ENCODE peak calls at places on chromosomes 3 and 15, in six cellular contexts. Q is CD4-positive, alpha-beta memory T cell; W is pancreas; A is prostate gland; K is GM23248; L is thyroid gland. Y is an unnamed sample.

GRCh38 chr3:50666801-50667200 is 7.9 kb upstream of the DOCK3 start:
- DNase-seq in W (no peak), Q (no peak), A (no peak), K (peak; percentile 51), L (no peak), Y (no peak)

GRCh38 chr3:151423091-151423490 is 37.8 kb downstream of the IGSF10 start:
- DNase-seq in K (no peak), A (no peak), W (no peak), L (no peak), Q (no peak), Y (no peak)

GRCh38 chr3:33130144-33130543 is 16.3 kb downstream of the CRTAP start:
- DNase-seq in A (no peak), W (no peak), L (no peak), K (no peak), Q (no peak), Y (no peak)

GRCh38 chr15:65460948-65461347 is 38.2 kb upstream of the IGDCC4 start:
- DNase-seq in L (no peak), Q (no peak), A (no peak), W (no peak), K (peak; percentile 40), Y (no peak)

GRCh38 chr15:35743320-35743719 is 197.4 kb upstream of the DPH6 start:
- DNase-seq in A (no peak), L (no peak), K (no peak), W (no peak), Q (no peak), Y (no peak)

GRCh38 chr3:33128706-33129105 is 14.9 kb downstream of the CRTAP start:
- DNase-seq in W (no peak), L (no peak), A (no peak), Q (no peak), K (peak; percentile 39), Y (no peak)

GRCh38 chr3:63863150-63864007 is at the start of the genes ATXN7 and THOC7:
- DNase-seq in W (peak; percentile 73), Q (peak; percentile 77), K (peak; percentile 88), L (peak; percentile 58), A (peak; percentile 46), Y (peak; percentile 66)

GRCh38 chr15:77832874-77833273 is 200.2 kb upstream of the LINGO1 start:
- DNase-seq in A (no peak), W (no peak), L (no peak), Q (no peak), K (no peak), Y (no peak)

GRCh38 chr15:37678124-37678523 is 256.3 kb upstream of the TMCO5A start:
- DNase-seq in L (no peak), W (no peak), A (no peak), K (no peak), Q (no peak), Y (no peak)

GRCh38 chr15:40323953-40324937 is 753 bp downstream of the INAFM2 start:
- DNase-seq in A (no peak), W (peak; percentile 45), K (peak; percentile 56), L (peak; percentile 43), Q (no peak), Y (no peak)

GRCh38 chr3:122502139-122502538 is 12.6 kb downstream of the KPNA1 start:
- DNase-seq in L (no peak), Q (no peak), K (no peak), A (no peak), W (no peak), Y (no peak)

GRCh38 chr3:67016522-67017080 is 18.5 kb downstream of the KBTBD8 start:
- DNase-seq in W (no peak), Q (no peak), K (no peak), A (no peak), L (no peak), Y (no peak)

GRCh38 chr3:56855856-56856538 is 54.2 kb upstream of the ARHGEF3 start:
- DNase-seq in A (no peak), K (peak; percentile 41), L (peak; percentile 10), Q (no peak), W (no peak), Y (no peak)

GRCh38 chr15:29115093-29115991 is 154.3 kb downstream of the NSMCE3 start:
- DNase-seq in A (no peak), Q (no peak), L (peak; percentile 25), W (no peak), K (no peak), Y (no peak)

GRCh38 chr3:11900844-11901243 is 54.2 kb upstream of the TAMM41 start:
- DNase-seq in W (no peak), Q (no peak), L (no peak), K (no peak), A (no peak), Y (no peak)

GRCh38 chr3:83500422-83500821 is 1458.4 kb upstream of the CADM2 start:
- DNase-seq in A (no peak), K (peak; percentile 1), W (no peak), Q (no peak), L (no peak), Y (no peak)

GRCh38 chr3:100710355-100711198 is 1.3 kb downstream of the TFG start:
- DNase-seq in Q (peak; percentile 39), A (no peak), W (peak; percentile 24), L (peak; percentile 34), K (peak; percentile 95), Y (peak; percentile 79)

GRCh38 chr3:111763968-111764367 is 95.1 kb upstream of the PHLDB2 start:
- DNase-seq in A (no peak), L (no peak), K (peak; percentile 86), W (no peak), Q (no peak), Y (peak; percentile 64)

GRCh38 chr15:36221992-36222391 is 357.4 kb upstream of the CDIN1 start:
- DNase-seq in A (no peak), L (no peak), Q (no peak), W (no peak), K (no peak), Y (no peak)

GRCh38 chr3:182755308-182756106 is 37.8 kb upstream of the ATP11B start:
- DNase-seq in Q (no peak), L (no peak), A (no peak), K (peak; percentile 29), W (no peak), Y (no peak)

GRCh38 chr3:168884353-168884903 is 779.1 kb downstream of the MECOM start:
- DNase-seq in A (peak; percentile 71), K (peak; percentile 93), W (peak; percentile 54), L (peak; percentile 45), Q (no peak), Y (peak; percentile 66)

GRCh38 chr3:127734181-127734720 is 61.5 kb downstream of the ABTB1 start:
- DNase-seq in W (no peak), Q (no peak), K (no peak), A (no peak), L (no peak), Y (no peak)

GRCh38 chr15:57124036-57124435 is 205.6 kb downstream of the TCF12 start:
- DNase-seq in Q (no peak), K (no peak), L (no peak), A (no peak), W (no peak), Y (no peak)

GRCh38 chr15:79053894-79054293 is 36.7 kb downstream of the RASGRF1 start:
- DNase-seq in W (no peak), Q (no peak), A (no peak), K (no peak), L (no peak), Y (no peak)

GRCh38 chr15:39028069-39028468 is 463.5 kb upstream of the RASGRP1 start:
- DNase-seq in L (peak; percentile 4), W (peak; percentile 35), K (peak; percentile 86), A (no peak), Q (no peak), Y (peak; percentile 88)

DNA sequence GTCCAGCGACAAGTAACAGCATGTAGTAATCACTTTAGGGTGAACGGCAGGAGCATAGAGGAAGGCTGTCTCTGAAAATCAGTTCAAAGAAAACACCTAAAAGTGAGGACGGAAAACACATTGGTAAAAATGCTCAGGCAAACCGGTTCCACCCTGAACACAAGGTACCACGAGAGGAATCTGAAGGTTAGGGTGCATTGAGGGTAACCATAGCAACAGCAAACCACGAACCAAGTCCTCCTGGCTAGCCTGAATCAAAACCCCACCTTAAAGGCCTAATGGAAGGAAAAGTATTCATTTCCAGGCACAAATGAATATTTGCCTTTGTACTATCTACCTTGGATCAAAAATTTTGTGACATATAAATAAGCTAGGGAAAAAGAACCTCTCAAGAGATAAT is 315.0 kb downstream of the OCA2 start:
- DNase-seq in K (no peak), L (no peak), Q (no peak), W (no peak), A (no peak), Y (no peak)
- H3K4me3 ChIP-seq in K (no peak overlapping the region), L (no peak overlapping the region), Q (no peak overlapping the region), W (no peak overlapping the region), A (no peak overlapping the region), Y (no peak overlapping the region)

GRCh38 chr3:52535411-52536111 is 844 bp upstream of the UQCC5 start:
- DNase-seq in L (no peak), K (no peak), A (no peak), W (peak; percentile 22), Q (no peak), Y (no peak)
- H3K4me3 ChIP-seq in L (no peak overlapping the region), K (peak overlapping the region; percentile 71), A (no peak overlapping the region), W (no peak overlapping the region), Q (peak overlapping the region; percentile 45), Y (peak overlapping the region; percentile 13)

DNA sequence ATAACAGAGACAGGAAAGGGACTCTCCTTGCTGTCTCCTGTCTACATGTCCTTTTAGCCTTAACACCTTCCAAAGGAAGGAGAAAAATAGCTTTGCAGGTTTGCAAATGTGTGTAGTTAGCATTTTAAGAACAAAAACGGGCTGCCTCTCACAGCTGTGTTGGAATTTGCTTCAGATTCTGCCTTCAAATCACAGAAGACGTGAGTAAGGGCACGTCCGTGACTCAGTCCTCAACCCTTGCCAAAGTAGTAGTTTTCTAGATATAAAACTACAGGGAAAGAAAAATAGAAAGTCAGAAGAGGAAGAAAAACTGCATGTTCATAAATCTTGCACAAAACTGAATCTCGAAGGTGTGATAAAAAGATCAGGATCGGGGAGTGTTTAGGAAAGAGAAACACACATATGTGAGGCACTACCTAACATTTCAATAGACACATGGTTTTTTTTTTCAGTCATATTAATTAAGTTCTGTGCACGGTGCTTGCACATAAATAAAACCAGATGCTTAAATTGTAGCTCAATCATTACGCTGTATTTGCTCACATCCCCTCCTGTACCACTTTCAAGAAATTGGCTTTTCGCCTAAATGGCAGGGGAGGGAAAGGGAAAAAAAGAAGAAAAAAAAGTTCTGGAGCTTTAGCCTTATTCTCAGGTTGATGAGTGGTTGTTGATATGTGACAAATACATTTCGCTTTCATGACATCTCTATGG is 71.7 kb downstream of the P3H2 start:
- DNase-seq in W (no peak), K (peak; percentile 88), L (no peak), Q (no peak), A (no peak), Y (peak; percentile 81)
- H3K4me3 ChIP-seq in W (no peak overlapping the region), K (peak overlapping the region; percentile 73), L (no peak overlapping the region), Q (no peak overlapping the region), A (no peak overlapping the region), Y (peak overlapping the region; percentile 37)

GRCh38 chr15:67826717-67827560 is 1.6 kb downstream of the SKOR1 start:
- DNase-seq in A (no peak), L (no peak), W (no peak), Q (no peak), K (no peak), Y (no peak)

GRCh38 chr15:67823371-67824156 is 1.7 kb upstream of the SKOR1 start:
- DNase-seq in K (no peak), Q (no peak), A (no peak), W (no peak), L (no peak), Y (peak; percentile 45)

GRCh38 chr15:67825880-67826716 is 789 bp downstream of the SKOR1 start:
- DNase-seq in W (no peak), K (no peak), A (no peak), L (no peak), Q (no peak), Y (peak; percentile 30)

GRCh38 chr15:67824157-67824899 is 981 bp upstream of the SKOR1 start:
- DNase-seq in K (no peak), A (no peak), W (no peak), L (no peak), Q (no peak), Y (no peak)

GRCh38 chr15:67824900-67825879 is at the start of gene SKOR1:
- DNase-seq in A (no peak), Q (no peak), L (no peak), K (peak; percentile 70), W (no peak), Y (peak; percentile 40)
- H3K4me3 ChIP-seq in A (no peak within 1 kb of the TSS), Q (no peak within 1 kb of the TSS), L (no peak within 1 kb of the TSS), K (peak within 1 kb of the TSS; percentile 53), W (no peak within 1 kb of the TSS), Y (peak within 1 kb of the TSS; percentile 38)

Y was measured in MG63.